ENCODE peak calls at places on chromosomes 1 and 21, in eight cellular contexts. T is CD8-positive, alpha-beta T cell; X is astrocyte; V is naive B cell; K is CD8-positive, alpha-beta memory T cell; A is NCI-H146; P is kidney epithelial cell; B is bronchial epithelial cell. Y is an unnamed sample.

GRCh38 chr1:166974647-166975345 is 544 bp downstream of the ILDR2 start:
- DNase-seq in T (no peak), X (no peak), V (peak; percentile 14), K (peak; percentile 2), A (peak; percentile 49), P (no peak), B (no peak), Y (no peak)

GRCh38 chr1:154418062-154418897 is 13.1 kb downstream of the IL6R start:
- DNase-seq in T (no peak), X (peak; percentile 39), V (no peak), K (no peak), A (peak; percentile 76), P (peak; percentile 92), B (peak; percentile 100), Y (no peak)

GRCh38 chr1:177872563-177872900 is 97.3 kb downstream of the SEC16B start:
- DNase-seq in T (no peak), X (no peak), V (no peak), K (no peak), A (peak; percentile 80), P (no peak), B (no peak), Y (no peak)

GRCh38 chr1:201350884-201351283 is 26.6 kb downstream of the TNNT2 start:
- DNase-seq in T (no peak), X (no peak), V (no peak), K (no peak), A (no peak), P (no peak), B (no peak), Y (no peak)

GRCh38 chr1:67855944-67856343 is 22.7 kb upstream of the GNG12 start:
- DNase-seq in T (no peak), X (no peak), V (no peak), K (no peak), A (peak; percentile 53), P (no peak), B (no peak), Y (no peak)

GRCh38 chr1:96752394-96752793 is 30.8 kb downstream of the PTBP2 start:
- DNase-seq in T (no peak), X (no peak), V (no peak), K (no peak), A (no peak), P (no peak), B (no peak), Y (no peak)

GRCh38 chr21:45382698-45383000 is 22.3 kb upstream of the COL18A1 start:
- DNase-seq in T (no peak), X (no peak), V (no peak), K (no peak), A (no peak), P (no peak), B (no peak), Y (no peak)

GRCh38 chr1:24724345-24725208 is 20.7 kb upstream of the CLIC4 start:
- DNase-seq in T (no peak), X (peak; percentile 78), V (no peak), K (no peak), A (peak; percentile 92), P (no peak), B (no peak), Y (peak; percentile 95)

GRCh38 chr1:15950763-15951295 is 25.1 kb downstream of the ZBTB17 start:
- DNase-seq in T (no peak), X (peak; percentile 69), V (no peak), K (peak; percentile 35), A (no peak), P (no peak), B (no peak), Y (peak; percentile 41)

GRCh38 chr1:212302745-212303383 is 17.7 kb downstream of the PPP2R5A start:
- DNase-seq in T (no peak), X (peak; percentile 84), V (no peak), K (no peak), A (no peak), P (no peak), B (no peak), Y (no peak)

GRCh38 chr1:203913045-203913444 is 51.6 kb downstream of the SNRPE start:
- DNase-seq in T (no peak), X (peak; percentile 73), V (no peak), K (no peak), A (no peak), P (no peak), B (no peak), Y (no peak)

GRCh38 chr1:29969576-29969975 is 733.3 kb downstream of the PTPRU start:
- DNase-seq in T (no peak), X (no peak), V (no peak), K (no peak), A (no peak), P (no peak), B (peak; percentile 7), Y (no peak)

GRCh38 chr1:185459141-185459540 is 142.1 kb upstream of the IVNS1ABP start:
- DNase-seq in T (no peak), X (no peak), V (no peak), K (no peak), A (no peak), P (no peak), B (no peak), Y (no peak)

GRCh38 chr1:155176544-155177071 is 3.0 kb downstream of the TRIM46 start:
- DNase-seq in T (peak; percentile 70), X (no peak), V (peak; percentile 75), K (peak; percentile 65), A (peak; percentile 74), P (no peak), B (peak; percentile 66), Y (peak; percentile 88)

GRCh38 chr21:38323721-38324591 is 67.2 kb downstream of the KCNJ15 start:
- DNase-seq in T (no peak), X (peak; percentile 97), V (no peak), K (no peak), A (no peak), P (peak; percentile 92), B (peak; percentile 87), Y (peak; percentile 48)

GRCh38 chr1:198201956-198202784 is 45.4 kb downstream of the NEK7 start:
- DNase-seq in T (no peak), X (no peak), V (no peak), K (no peak), A (no peak), P (no peak), B (no peak), Y (no peak)

GRCh38 chr1:58768971-58769808 is 14.7 kb downstream of the JUN start:
- DNase-seq in T (no peak), X (no peak), V (no peak), K (peak; percentile 4), A (peak; percentile 75), P (no peak), B (peak; percentile 56), Y (no peak)

GRCh38 chr1:92820024-92820423 is 11.8 kb upstream of the RPL5 start:
- DNase-seq in T (no peak), X (peak; percentile 43), V (no peak), K (no peak), A (no peak), P (no peak), B (peak; percentile 37), Y (no peak)

GRCh38 chr1:177847843-177848242 is 122.0 kb downstream of the SEC16B start:
- DNase-seq in T (no peak), X (peak; percentile 95), V (no peak), K (no peak), A (no peak), P (peak; percentile 73), B (peak; percentile 94), Y (no peak)

GRCh38 chr1:61183471-61184034 is 101.2 kb downstream of the NFIA start:
- DNase-seq in T (no peak), X (no peak), V (no peak), K (no peak), A (no peak), P (no peak), B (peak; percentile 17), Y (no peak)

GRCh38 chr21:14959343-14959742 is 105.5 kb downstream of the NRIP1 start:
- DNase-seq in T (no peak), X (peak; percentile 29), V (no peak), K (no peak), A (no peak), P (no peak), B (peak; percentile 27), Y (no peak)

GRCh38 chr21:44987301-44987885 is 47.6 kb downstream of the SLX9 start:
- DNase-seq in T (no peak), X (no peak), V (no peak), K (no peak), A (no peak), P (no peak), B (no peak), Y (no peak)

GRCh38 chr1:210647406-210648333 is 319.0 kb downstream of the HHAT start:
- DNase-seq in T (no peak), X (peak; percentile 95), V (no peak), K (no peak), A (no peak), P (peak; percentile 25), B (no peak), Y (no peak)

GRCh38 chr1:231720652-231721325 is 94.2 kb downstream of the DISC1 start:
- DNase-seq in T (no peak), X (no peak), V (no peak), K (no peak), A (peak; percentile 56), P (no peak), B (no peak), Y (no peak)

GRCh38 chr1:224054012-224054411 is 59.9 kb upstream of the FBXO28 start:
- DNase-seq in T (no peak), X (no peak), V (no peak), K (no peak), A (no peak), P (no peak), B (peak; percentile 48), Y (no peak)

GRCh38 chr1:22831729-22832413 is 121.2 kb downstream of the EPHB2 start:
- DNase-seq in T (no peak), X (peak; percentile 94), V (no peak), K (no peak), A (no peak), P (peak; percentile 95), B (peak; percentile 98), Y (peak; percentile 76)

GRCh38 chr1:218380125-218380977 is 35.2 kb downstream of the TGFB2 start:
- DNase-seq in T (no peak), X (peak; percentile 90), V (no peak), K (no peak), A (no peak), P (peak; percentile 79), B (peak; percentile 85), Y (peak; percentile 74)

GRCh38 chr1:11571906-11572616 is 82.2 kb downstream of the FBXO2 start:
- DNase-seq in T (no peak), X (no peak), V (no peak), K (no peak), A (peak; percentile 10), P (no peak), B (peak; percentile 59), Y (no peak)

GRCh38 chr1:207841907-207842306 is 69.0 kb downstream of the CD34 start:
- DNase-seq in T (no peak), X (no peak), V (no peak), K (no peak), A (no peak), P (no peak), B (peak; percentile 31), Y (no peak)

Y was measured in HTR-8/SVneo.